ENCODE peak calls at places on chromosomes 12 and 14, in five cellular contexts. One of them, this sample, is unnamed.

GRCh38 chr12:55727643-55728184 is 1.1 kb downstream of the CD63 start:
- DNase-seq in breast epithelium: no peak
- DNase-seq in endothelial cell: no peak
- DNase-seq in B cell: no peak
- DNase-seq in OCI-LY7: no peak
- DNase-seq in this sample: no peak

GRCh38 chr14:32662234-32662633 is 276.4 kb upstream of the NPAS3 start:
- DNase-seq in B cell: no peak
- DNase-seq in endothelial cell: no peak
- DNase-seq in OCI-LY7: no peak
- DNase-seq in breast epithelium: no peak
- DNase-seq in this sample: no peak

GRCh38 chr14:72812292-72812851 is 81.5 kb downstream of the DPF3 start:
- DNase-seq in OCI-LY7: no peak
- DNase-seq in endothelial cell: no peak
- DNase-seq in B cell: no peak
- DNase-seq in breast epithelium: peak
- DNase-seq in this sample: no peak

GRCh38 chr14:105392161-105393090 is 5.9 kb upstream of the TEX22 start:
- DNase-seq in B cell: no peak
- DNase-seq in OCI-LY7: no peak
- DNase-seq in endothelial cell: no peak
- DNase-seq in breast epithelium: no peak
- DNase-seq in this sample: no peak

GRCh38 chr12:5619628-5620027 is 187.7 kb downstream of the NTF3 start:
- DNase-seq in OCI-LY7: no peak
- DNase-seq in breast epithelium: no peak
- DNase-seq in B cell: no peak
- DNase-seq in endothelial cell: no peak
- DNase-seq in this sample: no peak

GRCh38 chr14:100476012-100476822 is 111.0 kb downstream of the BEGAIN start:
- DNase-seq in breast epithelium: no peak
- DNase-seq in B cell: no peak
- DNase-seq in endothelial cell: no peak
- DNase-seq in OCI-LY7: no peak
- DNase-seq in this sample: no peak

GRCh38 chr14:60648934-60649814 is at the start of gene SIX1:
- DNase-seq in breast epithelium: no peak
- DNase-seq in endothelial cell: peak
- DNase-seq in OCI-LY7: no peak
- DNase-seq in B cell: no peak
- DNase-seq in this sample: peak

GRCh38 chr12:26936559-26937442 is 980 bp downstream of the INTS13 start:
- DNase-seq in B cell: no peak
- DNase-seq in breast epithelium: no peak
- DNase-seq in endothelial cell: no peak
- DNase-seq in OCI-LY7: no peak
- DNase-seq in this sample: no peak

GRCh38 chr12:70449758-70450341 is 83.8 kb downstream of the KCNMB4 start:
- DNase-seq in endothelial cell: no peak
- DNase-seq in breast epithelium: no peak
- DNase-seq in B cell: no peak
- DNase-seq in OCI-LY7: no peak
- DNase-seq in this sample: no peak

GRCh38 chr12:66247741-66248140 is 54.6 kb upstream of the HELB start:
- DNase-seq in B cell: no peak
- DNase-seq in OCI-LY7: no peak
- DNase-seq in endothelial cell: no peak
- DNase-seq in breast epithelium: no peak
- DNase-seq in this sample: no peak

GRCh38 chr12:99959549-99960170 is 25.1 kb downstream of the ANKS1B start:
- DNase-seq in breast epithelium: no peak
- DNase-seq in OCI-LY7: no peak
- DNase-seq in B cell: no peak
- DNase-seq in endothelial cell: no peak
- DNase-seq in this sample: no peak

GRCh38 chr14:80456200-80456599 is 244.9 kb upstream of the DIO2 start:
- DNase-seq in breast epithelium: no peak
- DNase-seq in endothelial cell: no peak
- DNase-seq in OCI-LY7: no peak
- DNase-seq in B cell: no peak
- DNase-seq in this sample: no peak

GRCh38 chr14:22283000-22283399 is 306.0 kb downstream of the DAD1 start:
- DNase-seq in B cell: no peak
- DNase-seq in endothelial cell: no peak
- DNase-seq in breast epithelium: no peak
- DNase-seq in OCI-LY7: no peak
- DNase-seq in this sample: no peak

GRCh38 chr12:124233041-124233836 is 61.7 kb upstream of the RFLNA start:
- DNase-seq in endothelial cell: no peak
- DNase-seq in B cell: no peak
- DNase-seq in breast epithelium: no peak
- DNase-seq in OCI-LY7: no peak
- DNase-seq in this sample: no peak

GRCh38 chr12:20946732-20947131 is 136.2 kb downstream of the SLCO1B3 start:
- DNase-seq in OCI-LY7: peak
- DNase-seq in breast epithelium: no peak
- DNase-seq in endothelial cell: peak
- DNase-seq in B cell: no peak
- DNase-seq in this sample: peak

GRCh38 chr14:56891226-56891625 is 80.9 kb upstream of the OTX2 start:
- DNase-seq in B cell: no peak
- DNase-seq in OCI-LY7: no peak
- DNase-seq in endothelial cell: no peak
- DNase-seq in breast epithelium: no peak
- DNase-seq in this sample: no peak

GRCh38 chr14:74258705-74259035 is 19.4 kb downstream of the VSX2 start:
- DNase-seq in breast epithelium: no peak
- DNase-seq in B cell: no peak
- DNase-seq in OCI-LY7: no peak
- DNase-seq in endothelial cell: no peak
- DNase-seq in this sample: no peak

GRCh38 chr12:40105515-40106201 is at the start of gene SLC2A13:
- DNase-seq in B cell: peak
- DNase-seq in OCI-LY7: peak
- DNase-seq in breast epithelium: peak
- DNase-seq in endothelial cell: peak
- DNase-seq in this sample: peak

GRCh38 chr14:58750321-58751269 is 112.8 kb downstream of the DACT1 start:
- DNase-seq in B cell: no peak
- DNase-seq in breast epithelium: no peak
- DNase-seq in OCI-LY7: no peak
- DNase-seq in endothelial cell: no peak
- DNase-seq in this sample: no peak

GRCh38 chr14:66508547-66508845 is 549 bp downstream of the GPHN start:
- DNase-seq in endothelial cell: no peak
- DNase-seq in B cell: no peak
- DNase-seq in breast epithelium: no peak
- DNase-seq in OCI-LY7: no peak
- DNase-seq in this sample: no peak

GRCh38 chr14:61211476-61212262 is 69.5 kb downstream of the TMEM30B start:
- DNase-seq in breast epithelium: no peak
- DNase-seq in B cell: no peak
- DNase-seq in OCI-LY7: no peak
- DNase-seq in endothelial cell: no peak
- DNase-seq in this sample: no peak

GRCh38 chr12:1006255-1006654 is 15.2 kb downstream of the ERC1 start:
- DNase-seq in B cell: no peak
- DNase-seq in endothelial cell: no peak
- DNase-seq in breast epithelium: no peak
- DNase-seq in OCI-LY7: no peak
- DNase-seq in this sample: no peak

GRCh38 chr14:55000381-55000780 is 26.5 kb downstream of the WDHD1 start:
- DNase-seq in breast epithelium: no peak
- DNase-seq in OCI-LY7: no peak
- DNase-seq in B cell: no peak
- DNase-seq in endothelial cell: no peak
- DNase-seq in this sample: no peak

GRCh38 chr12:74339211-74339610 is 198.4 kb upstream of the ATXN7L3B start:
- DNase-seq in endothelial cell: no peak
- DNase-seq in breast epithelium: no peak
- DNase-seq in OCI-LY7: no peak
- DNase-seq in B cell: no peak
- DNase-seq in this sample: no peak

GRCh38 chr12:104171785-104172563 is 34.0 kb upstream of the NFYB start:
- DNase-seq in endothelial cell: no peak
- DNase-seq in OCI-LY7: no peak
- DNase-seq in B cell: no peak
- DNase-seq in breast epithelium: no peak
- DNase-seq in this sample: no peak

GRCh38 chr14:94571950-94572349 is 9.3 kb upstream of the SERPINA5 start:
- DNase-seq in B cell: peak
- DNase-seq in endothelial cell: no peak
- DNase-seq in OCI-LY7: no peak
- DNase-seq in breast epithelium: no peak
- DNase-seq in this sample: no peak

GRCh38 chr14:88463318-88463717 is 77.9 kb downstream of the SPATA7 start:
- DNase-seq in OCI-LY7: peak
- DNase-seq in endothelial cell: no peak
- DNase-seq in breast epithelium: no peak
- DNase-seq in B cell: no peak
- DNase-seq in this sample: peak
- TF ChIP-seq CTCF in OCI-LY7: peak
- TF ChIP-seq CTCF in endothelial cell: peak
- TF ChIP-seq CTCF in breast epithelium: peak
- TF ChIP-seq CTCF in B cell: no peak
- TF ChIP-seq CTCF in this sample: no peak

DNA sequence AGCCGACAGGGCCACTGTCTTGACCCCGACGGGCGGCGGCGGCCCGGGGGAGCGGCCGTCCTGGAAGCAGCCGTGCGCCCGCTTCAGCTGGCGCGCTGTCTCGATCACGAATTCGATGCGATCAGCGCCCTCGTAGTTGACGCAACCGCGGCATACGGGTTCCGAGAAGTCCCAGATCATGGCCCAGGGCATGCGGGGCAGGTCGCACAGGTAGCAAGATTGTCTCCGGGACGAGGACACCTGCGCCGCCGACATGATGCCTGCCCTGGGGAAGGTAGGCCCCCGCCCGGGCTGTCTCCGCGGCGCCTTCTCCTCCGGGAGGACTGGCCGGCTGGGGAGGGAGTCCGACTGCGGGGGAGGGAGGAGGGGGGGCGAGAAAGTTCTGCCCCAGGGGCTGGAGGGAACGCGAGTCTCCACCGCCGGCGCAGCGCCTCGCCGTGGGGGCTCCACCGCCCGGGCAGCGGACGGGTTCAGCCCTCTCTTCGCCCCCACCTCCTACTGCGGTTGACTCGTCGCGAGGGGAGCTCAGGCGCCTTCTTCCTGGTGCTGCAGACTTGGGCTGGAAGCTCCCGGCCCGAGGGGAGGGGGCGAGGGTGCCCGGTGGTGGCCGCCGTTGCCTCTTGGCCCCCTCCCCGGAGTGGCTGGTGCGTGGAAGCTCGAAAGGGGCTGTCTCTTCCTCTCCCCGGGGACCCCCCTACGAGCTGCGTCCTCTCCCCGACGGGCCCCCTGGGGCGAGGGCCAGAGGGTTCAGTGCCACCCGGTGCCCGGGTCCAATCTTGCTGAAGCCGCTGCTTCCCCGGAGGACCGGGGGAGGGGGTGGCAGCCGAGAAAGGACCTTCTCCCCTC is 747 bp downstream of the IRF2BPL start:
- DNase-seq in endothelial cell: peak
- DNase-seq in OCI-LY7: peak
- DNase-seq in breast epithelium: peak
- DNase-seq in B cell: peak
- DNase-seq in this sample: peak
- TF ChIP-seq CTCF in endothelial cell: no peak
- TF ChIP-seq CTCF in OCI-LY7: peak
- TF ChIP-seq CTCF in breast epithelium: no peak
- TF ChIP-seq CTCF in B cell: peak
- TF ChIP-seq CTCF in this sample: peak

DNA sequence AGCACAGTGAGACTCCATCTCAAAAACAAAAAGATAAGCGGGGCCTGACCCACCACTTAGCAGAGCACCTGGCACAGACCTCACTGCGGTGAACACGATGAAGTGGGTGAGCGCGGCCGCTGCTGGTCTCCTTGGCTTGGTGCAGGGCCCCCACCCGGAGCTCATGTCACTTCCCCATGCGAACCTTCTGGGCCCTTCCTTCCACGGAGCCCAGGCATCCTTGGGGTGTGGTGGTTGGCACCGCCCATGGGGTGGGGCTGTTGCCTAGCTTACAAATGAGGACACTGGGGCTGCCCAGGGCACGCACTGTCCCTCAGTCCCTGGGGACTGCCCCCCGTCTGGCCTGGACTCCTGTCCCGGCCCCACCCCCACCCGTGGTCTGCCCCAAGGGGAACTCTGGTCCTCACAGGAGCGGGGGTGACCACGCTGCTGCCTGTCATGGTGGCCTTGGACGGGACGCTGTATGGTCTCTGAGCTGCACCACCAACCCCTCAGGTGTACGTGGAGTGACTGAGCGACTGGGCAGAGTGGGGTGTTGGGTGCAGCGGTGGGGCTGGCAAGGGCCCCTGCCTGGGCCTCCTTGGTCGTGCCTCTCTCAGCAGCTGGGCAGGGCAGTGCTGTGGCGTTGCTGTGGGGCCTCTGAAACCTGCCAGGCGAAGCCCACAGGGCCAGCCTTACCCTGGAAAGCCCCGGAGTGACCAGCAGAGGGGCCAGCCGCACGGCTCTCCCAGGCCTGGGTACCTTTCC is 15.3 kb downstream of the FBRSL1 start:
- DNase-seq in breast epithelium: no peak
- DNase-seq in B cell: no peak
- DNase-seq in OCI-LY7: no peak
- DNase-seq in endothelial cell: no peak
- DNase-seq in this sample: no peak
- TF ChIP-seq CTCF in breast epithelium: no peak
- TF ChIP-seq CTCF in B cell: no peak
- TF ChIP-seq CTCF in OCI-LY7: no peak
- TF ChIP-seq CTCF in endothelial cell: no peak
- TF ChIP-seq CTCF in this sample: no peak

GRCh38 chr12:109432842-109433304 is 44.2 kb downstream of the KCTD10 start:
- DNase-seq in B cell: peak
- DNase-seq in breast epithelium: peak
- DNase-seq in endothelial cell: peak
- DNase-seq in OCI-LY7: peak
- DNase-seq in this sample: peak
- TF ChIP-seq CTCF in B cell: peak
- TF ChIP-seq CTCF in breast epithelium: peak
- TF ChIP-seq CTCF in endothelial cell: peak
- TF ChIP-seq CTCF in OCI-LY7: peak
- TF ChIP-seq CTCF in this sample: peak

GRCh38 chr12:102735104-102735503 is 181.9 kb downstream of the PAH start:
- DNase-seq in breast epithelium: no peak
- DNase-seq in endothelial cell: no peak
- DNase-seq in OCI-LY7: no peak
- DNase-seq in B cell: no peak
- DNase-seq in this sample: peak

GRCh38 chr12:102736328-102736727 is 180.7 kb downstream of the PAH start:
- DNase-seq in OCI-LY7: no peak
- DNase-seq in breast epithelium: no peak
- DNase-seq in endothelial cell: no peak
- DNase-seq in B cell: no peak
- DNase-seq in this sample: no peak

GRCh38 chr12:102741196-102741595 is 175.8 kb downstream of the PAH start:
- DNase-seq in OCI-LY7: no peak
- DNase-seq in B cell: no peak
- DNase-seq in endothelial cell: no peak
- DNase-seq in breast epithelium: no peak
- DNase-seq in this sample: no peak

GRCh38 chr12:102740157-102741032 is 176.6 kb downstream of the PAH start:
- DNase-seq in B cell: no peak
- DNase-seq in OCI-LY7: peak
- DNase-seq in endothelial cell: peak
- DNase-seq in breast epithelium: no peak
- DNase-seq in this sample: no peak
- TF ChIP-seq CTCF in B cell: peak
- TF ChIP-seq CTCF in OCI-LY7: peak
- TF ChIP-seq CTCF in endothelial cell: peak
- TF ChIP-seq CTCF in breast epithelium: no peak
- TF ChIP-seq CTCF in this sample: no peak

This sample was measured in GM13976.